ENCODE peak calls at places on chromosomes 4 and X, in ten cellular contexts. One of them, this sample, is unnamed.

GRCh38 chrX:20913760-20914159 is 460.5 kb upstream of the CNKSR2 start:
- DNase-seq in cardiac muscle cell: peak; percentile 65
- DNase-seq in brain microvascular endothelial cell: no peak
- DNase-seq in kidney epithelial cell: no peak
- DNase-seq in PC-3: peak; percentile 35
- DNase-seq in neural progenitor cell: peak; percentile 54
- DNase-seq in CD4-positive, alpha-beta memory T cell: no peak
- DNase-seq in colonic mucosa: no peak
- DNase-seq in Caco-2: peak; percentile 33
- DNase-seq in K562: no peak
- DNase-seq in this sample: peak; percentile 43

GRCh38 chrX:46574941-46575381 is 1.4 kb downstream of the CHST7 start:
- DNase-seq in cardiac muscle cell: peak; percentile 50
- DNase-seq in brain microvascular endothelial cell: no peak
- DNase-seq in kidney epithelial cell: no peak
- DNase-seq in PC-3: no peak
- DNase-seq in neural progenitor cell: peak; percentile 55
- DNase-seq in CD4-positive, alpha-beta memory T cell: peak; percentile 53
- DNase-seq in colonic mucosa: no peak
- DNase-seq in Caco-2: no peak
- DNase-seq in K562: no peak
- DNase-seq in this sample: no peak

GRCh38 chrX:133969191-133969590 is 16.2 kb downstream of the GPC3 start:
- DNase-seq in cardiac muscle cell: no peak
- DNase-seq in brain microvascular endothelial cell: no peak
- DNase-seq in kidney epithelial cell: no peak
- DNase-seq in PC-3: no peak
- DNase-seq in neural progenitor cell: peak; percentile 45
- DNase-seq in CD4-positive, alpha-beta memory T cell: no peak
- DNase-seq in colonic mucosa: no peak
- DNase-seq in Caco-2: no peak
- DNase-seq in K562: no peak
- DNase-seq in this sample: peak; percentile 98

GRCh38 chr4:22474636-22475310 is 41.1 kb downstream of the ADGRA3 start:
- DNase-seq in cardiac muscle cell: no peak
- DNase-seq in brain microvascular endothelial cell: peak; percentile 25
- DNase-seq in kidney epithelial cell: peak; percentile 16
- DNase-seq in PC-3: peak; percentile 46
- DNase-seq in neural progenitor cell: no peak
- DNase-seq in CD4-positive, alpha-beta memory T cell: no peak
- DNase-seq in colonic mucosa: no peak
- DNase-seq in Caco-2: no peak
- DNase-seq in K562: no peak
- DNase-seq in this sample: peak; percentile 64

GRCh38 chr4:3671571-3672464 is 94.4 kb upstream of the ADRA2C start:
- DNase-seq in cardiac muscle cell: no peak
- DNase-seq in brain microvascular endothelial cell: no peak
- DNase-seq in kidney epithelial cell: no peak
- DNase-seq in PC-3: peak; percentile 52
- DNase-seq in neural progenitor cell: no peak
- DNase-seq in CD4-positive, alpha-beta memory T cell: no peak
- DNase-seq in colonic mucosa: no peak
- DNase-seq in Caco-2: peak; percentile 70
- DNase-seq in K562: no peak
- DNase-seq in this sample: no peak

GRCh38 chrX:49303346-49303745 is at the start of gene GAGE10:
- DNase-seq in cardiac muscle cell: no peak
- DNase-seq in brain microvascular endothelial cell: no peak
- DNase-seq in kidney epithelial cell: no peak
- DNase-seq in PC-3: no peak
- DNase-seq in neural progenitor cell: no peak
- DNase-seq in CD4-positive, alpha-beta memory T cell: no peak
- DNase-seq in colonic mucosa: no peak
- DNase-seq in Caco-2: no peak
- DNase-seq in K562: no peak
- DNase-seq in this sample: no peak

GRCh38 chrX:118755633-118756032 is 28.2 kb downstream of the IL13RA1 start:
- DNase-seq in cardiac muscle cell: no peak
- DNase-seq in brain microvascular endothelial cell: no peak
- DNase-seq in kidney epithelial cell: no peak
- DNase-seq in PC-3: no peak
- DNase-seq in neural progenitor cell: no peak
- DNase-seq in CD4-positive, alpha-beta memory T cell: no peak
- DNase-seq in colonic mucosa: no peak
- DNase-seq in Caco-2: no peak
- DNase-seq in K562: no peak
- DNase-seq in this sample: no peak

GRCh38 chr4:84750260-84750955 is 167.5 kb downstream of the CDS1 start:
- DNase-seq in cardiac muscle cell: peak; percentile 66
- DNase-seq in brain microvascular endothelial cell: peak; percentile 7
- DNase-seq in kidney epithelial cell: peak; percentile 14
- DNase-seq in PC-3: peak; percentile 61
- DNase-seq in neural progenitor cell: peak; percentile 56
- DNase-seq in CD4-positive, alpha-beta memory T cell: peak; percentile 6
- DNase-seq in colonic mucosa: no peak
- DNase-seq in Caco-2: peak; percentile 41
- DNase-seq in K562: peak; percentile 40
- DNase-seq in this sample: no peak

GRCh38 chrX:135521405-135522131 is 1.1 kb downstream of the INTS6L start:
- DNase-seq in cardiac muscle cell: peak; percentile 85
- DNase-seq in brain microvascular endothelial cell: peak; percentile 80
- DNase-seq in kidney epithelial cell: peak; percentile 51
- DNase-seq in PC-3: peak; percentile 81
- DNase-seq in neural progenitor cell: peak; percentile 90
- DNase-seq in CD4-positive, alpha-beta memory T cell: peak; percentile 80
- DNase-seq in colonic mucosa: peak; percentile 88
- DNase-seq in Caco-2: peak; percentile 67
- DNase-seq in K562: peak; percentile 87
- DNase-seq in this sample: peak; percentile 97

GRCh38 chr4:57020467-57021101 is 41.9 kb downstream of the POLR2B start:
- DNase-seq in cardiac muscle cell: no peak
- DNase-seq in brain microvascular endothelial cell: peak; percentile 69
- DNase-seq in kidney epithelial cell: peak; percentile 54
- DNase-seq in PC-3: peak; percentile 95
- DNase-seq in neural progenitor cell: no peak
- DNase-seq in CD4-positive, alpha-beta memory T cell: no peak
- DNase-seq in colonic mucosa: no peak
- DNase-seq in Caco-2: no peak
- DNase-seq in K562: no peak
- DNase-seq in this sample: no peak

GRCh38 chrX:48753708-48754107 is 7.8 kb upstream of the GLOD5 start:
- DNase-seq in cardiac muscle cell: no peak
- DNase-seq in brain microvascular endothelial cell: no peak
- DNase-seq in kidney epithelial cell: no peak
- DNase-seq in PC-3: no peak
- DNase-seq in neural progenitor cell: no peak
- DNase-seq in CD4-positive, alpha-beta memory T cell: no peak
- DNase-seq in colonic mucosa: no peak
- DNase-seq in Caco-2: peak; percentile 23
- DNase-seq in K562: no peak
- DNase-seq in this sample: no peak

GRCh38 chr4:101282076-101282844 is 65.1 kb downstream of the PPP3CA start:
- DNase-seq in cardiac muscle cell: no peak
- DNase-seq in brain microvascular endothelial cell: no peak
- DNase-seq in kidney epithelial cell: no peak
- DNase-seq in PC-3: no peak
- DNase-seq in neural progenitor cell: no peak
- DNase-seq in CD4-positive, alpha-beta memory T cell: no peak
- DNase-seq in colonic mucosa: no peak
- DNase-seq in Caco-2: no peak
- DNase-seq in K562: no peak
- DNase-seq in this sample: no peak

GRCh38 chrX:1248381-1249061 is 20.1 kb upstream of the CSF2RA start:
- DNase-seq in cardiac muscle cell: peak; percentile 84
- DNase-seq in brain microvascular endothelial cell: no peak
- DNase-seq in kidney epithelial cell: no peak
- DNase-seq in PC-3: no peak
- DNase-seq in neural progenitor cell: peak; percentile 97
- DNase-seq in CD4-positive, alpha-beta memory T cell: no peak
- DNase-seq in colonic mucosa: no peak
- DNase-seq in Caco-2: peak; percentile 24
- DNase-seq in K562: no peak
- DNase-seq in this sample: peak; percentile 68
- H3K4me3 ChIP-seq in cardiac muscle cell: peak overlapping the region; percentile 23
- H3K4me3 ChIP-seq in brain microvascular endothelial cell: no peak overlapping the region
- H3K4me3 ChIP-seq in kidney epithelial cell: no peak overlapping the region
- H3K4me3 ChIP-seq in PC-3: no peak overlapping the region
- H3K4me3 ChIP-seq in neural progenitor cell: peak overlapping the region; percentile 43
- H3K4me3 ChIP-seq in CD4-positive, alpha-beta memory T cell: peak overlapping the region; percentile 27
- H3K4me3 ChIP-seq in colonic mucosa: no peak overlapping the region
- H3K4me3 ChIP-seq in Caco-2: peak overlapping the region; percentile 24
- H3K4me3 ChIP-seq in K562: no peak overlapping the region
- H3K4me3 ChIP-seq in this sample: no peak overlapping the region

DNA sequence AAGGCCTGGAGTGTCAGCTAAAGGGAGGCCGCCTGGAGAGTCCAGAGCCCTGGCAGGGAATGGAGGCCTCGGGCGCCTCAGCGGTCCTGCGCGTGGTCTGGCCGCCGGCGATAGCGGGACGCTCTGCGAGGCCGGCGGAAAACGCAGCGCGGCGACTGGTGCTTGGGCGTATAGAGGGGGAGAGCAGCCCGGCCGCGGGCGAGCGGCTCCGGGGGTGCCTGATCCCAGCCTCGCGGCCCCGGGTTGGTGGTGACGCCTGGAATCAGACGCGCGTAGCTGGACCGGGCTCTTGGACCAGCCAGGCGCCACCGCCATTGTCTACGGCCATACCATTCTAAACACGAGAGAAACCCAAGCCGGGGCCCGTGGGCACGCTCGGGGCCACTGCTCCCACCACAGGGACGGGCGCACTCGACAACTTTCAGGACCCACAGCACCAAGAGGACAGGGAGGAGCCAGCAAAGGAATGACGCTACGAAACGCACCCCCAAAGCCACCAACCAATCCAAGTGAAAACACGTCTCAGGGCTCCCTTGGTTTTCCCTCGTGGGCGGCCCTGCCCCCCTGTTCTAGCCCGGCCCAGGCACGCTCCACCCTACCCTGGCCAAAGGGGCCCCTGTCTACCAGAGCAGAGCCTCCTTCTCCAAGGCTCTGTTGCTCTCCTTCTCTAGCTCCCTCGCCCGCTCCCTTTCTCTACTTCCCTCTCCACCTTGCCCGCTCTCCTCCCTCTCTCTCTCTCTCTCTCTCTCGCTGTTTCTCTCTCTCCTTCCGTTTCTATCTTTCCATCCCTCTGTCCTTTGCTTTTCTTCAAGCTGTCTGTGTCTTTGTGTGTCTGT is 7.8 kb downstream of the FRG2 start:
- DNase-seq in cardiac muscle cell: no peak
- DNase-seq in brain microvascular endothelial cell: no peak
- DNase-seq in kidney epithelial cell: no peak
- DNase-seq in PC-3: no peak
- DNase-seq in neural progenitor cell: peak; percentile 46
- DNase-seq in CD4-positive, alpha-beta memory T cell: no peak
- DNase-seq in colonic mucosa: no peak
- DNase-seq in Caco-2: no peak
- DNase-seq in K562: no peak
- DNase-seq in this sample: no peak
- H3K27me3 ChIP-seq in cardiac muscle cell: peaks cover 91% of the 10 kb centered on the region
- H3K27me3 ChIP-seq in brain microvascular endothelial cell: peaks cover 48% of the 10 kb centered on the region
- H3K27me3 ChIP-seq in kidney epithelial cell: peaks cover 74% of the 10 kb centered on the region
- H3K27me3 ChIP-seq in PC-3: no peaks in the 10 kb centered on the region
- H3K27me3 ChIP-seq in neural progenitor cell: peaks cover 87% of the 10 kb centered on the region
- H3K27me3 ChIP-seq in CD4-positive, alpha-beta memory T cell: peaks cover 10% of the 10 kb centered on the region
- H3K27me3 ChIP-seq in colonic mucosa: peaks cover 40% of the 10 kb centered on the region
- H3K27me3 ChIP-seq in Caco-2: no peaks in the 10 kb centered on the region
- H3K27me3 ChIP-seq in K562: peaks cover 22% of the 10 kb centered on the region
- H3K27me3 ChIP-seq in this sample: no peaks in the 10 kb centered on the region

GRCh38 chrX:57285001-57285400 is 1.5 kb upstream of the FAAH2 start:
- DNase-seq in cardiac muscle cell: no peak
- DNase-seq in brain microvascular endothelial cell: no peak
- DNase-seq in kidney epithelial cell: no peak
- DNase-seq in PC-3: no peak
- DNase-seq in neural progenitor cell: no peak
- DNase-seq in CD4-positive, alpha-beta memory T cell: no peak
- DNase-seq in colonic mucosa: no peak
- DNase-seq in Caco-2: no peak
- DNase-seq in K562: no peak
- DNase-seq in this sample: no peak

GRCh38 chrX:57282568-57282967 is 3.9 kb upstream of the FAAH2 start:
- DNase-seq in cardiac muscle cell: no peak
- DNase-seq in brain microvascular endothelial cell: no peak
- DNase-seq in kidney epithelial cell: no peak
- DNase-seq in PC-3: peak; percentile 52
- DNase-seq in neural progenitor cell: no peak
- DNase-seq in CD4-positive, alpha-beta memory T cell: peak; percentile 42
- DNase-seq in colonic mucosa: no peak
- DNase-seq in Caco-2: no peak
- DNase-seq in K562: no peak
- DNase-seq in this sample: no peak

GRCh38 chrX:57289089-57289488 is 2.6 kb downstream of the FAAH2 start:
- DNase-seq in cardiac muscle cell: no peak
- DNase-seq in brain microvascular endothelial cell: no peak
- DNase-seq in kidney epithelial cell: no peak
- DNase-seq in PC-3: peak; percentile 49
- DNase-seq in neural progenitor cell: no peak
- DNase-seq in CD4-positive, alpha-beta memory T cell: no peak
- DNase-seq in colonic mucosa: no peak
- DNase-seq in Caco-2: no peak
- DNase-seq in K562: no peak
- DNase-seq in this sample: no peak

DNA sequence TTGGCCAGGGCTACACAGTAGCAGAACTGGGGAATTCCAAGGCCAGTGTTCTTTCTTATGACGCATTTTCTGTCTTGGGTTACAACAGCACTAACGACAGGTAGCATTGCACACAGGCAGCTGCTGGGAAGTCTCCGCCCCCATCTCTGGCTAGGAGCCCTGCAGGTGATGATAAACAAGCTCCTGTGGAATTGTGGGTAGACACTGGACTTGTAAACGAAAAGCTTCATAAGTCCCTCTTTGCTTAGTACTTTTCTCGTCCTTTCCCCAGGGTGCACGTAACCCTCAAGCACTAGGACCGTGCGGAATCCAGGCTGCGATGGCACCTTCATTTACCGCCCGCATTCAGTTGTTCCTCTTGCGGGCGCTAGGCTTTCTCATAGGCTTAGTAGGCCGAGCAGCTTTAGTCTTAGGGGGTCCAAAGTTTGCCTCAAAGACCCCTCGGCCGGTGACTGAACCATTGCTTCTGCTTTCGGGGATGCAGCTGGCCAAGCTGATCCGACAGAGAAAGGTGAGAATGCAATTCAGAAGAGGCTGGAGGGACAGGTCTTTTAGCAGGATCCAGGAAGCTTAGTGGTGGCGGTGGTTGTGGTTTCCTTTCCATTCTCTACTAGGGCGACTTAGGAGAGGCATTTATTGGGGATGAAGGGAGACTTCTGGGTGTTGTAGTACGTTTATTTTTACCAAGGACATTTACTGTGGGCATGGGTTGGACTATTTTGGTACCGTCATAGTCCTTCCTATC is at the start of gene FAAH2:
- DNase-seq in cardiac muscle cell: peak; percentile 10
- DNase-seq in brain microvascular endothelial cell: no peak
- DNase-seq in kidney epithelial cell: peak; percentile 75
- DNase-seq in PC-3: peak; percentile 87
- DNase-seq in neural progenitor cell: peak; percentile 73
- DNase-seq in CD4-positive, alpha-beta memory T cell: peak; percentile 63
- DNase-seq in colonic mucosa: peak; percentile 77
- DNase-seq in Caco-2: peak; percentile 80
- DNase-seq in K562: peak; percentile 2
- DNase-seq in this sample: no peak
- H3K4me3 ChIP-seq in cardiac muscle cell: peak within 1 kb of the TSS; percentile 33
- H3K4me3 ChIP-seq in brain microvascular endothelial cell: no peak within 1 kb of the TSS
- H3K4me3 ChIP-seq in kidney epithelial cell: peak within 1 kb of the TSS; percentile 50
- H3K4me3 ChIP-seq in PC-3: peak within 1 kb of the TSS; percentile 83
- H3K4me3 ChIP-seq in neural progenitor cell: peak within 1 kb of the TSS; percentile 61
- H3K4me3 ChIP-seq in CD4-positive, alpha-beta memory T cell: peak within 1 kb of the TSS; percentile 55
- H3K4me3 ChIP-seq in colonic mucosa: peak within 1 kb of the TSS; percentile 24
- H3K4me3 ChIP-seq in Caco-2: peak within 1 kb of the TSS; percentile 55
- H3K4me3 ChIP-seq in K562: peak within 1 kb of the TSS; percentile 22
- H3K4me3 ChIP-seq in this sample: peak within 1 kb of the TSS; percentile 25

GRCh38 chr4:4864443-4864939 is 5.0 kb downstream of the MSX1 start:
- DNase-seq in cardiac muscle cell: no peak
- DNase-seq in brain microvascular endothelial cell: no peak
- DNase-seq in kidney epithelial cell: no peak
- DNase-seq in PC-3: no peak
- DNase-seq in neural progenitor cell: peak; percentile 49
- DNase-seq in CD4-positive, alpha-beta memory T cell: no peak
- DNase-seq in colonic mucosa: no peak
- DNase-seq in Caco-2: no peak
- DNase-seq in K562: no peak
- DNase-seq in this sample: no peak
- H3K27me3 ChIP-seq in cardiac muscle cell: peaks cover 98% of the 10 kb centered on the region
- H3K27me3 ChIP-seq in brain microvascular endothelial cell: peaks cover 39% of the 10 kb centered on the region
- H3K27me3 ChIP-seq in kidney epithelial cell: peaks cover 96% of the 10 kb centered on the region
- H3K27me3 ChIP-seq in PC-3: peaks cover 19% of the 10 kb centered on the region
- H3K27me3 ChIP-seq in neural progenitor cell: peaks cover 99% of the 10 kb centered on the region
- H3K27me3 ChIP-seq in CD4-positive, alpha-beta memory T cell: peaks cover 49% of the 10 kb centered on the region
- H3K27me3 ChIP-seq in colonic mucosa: peaks cover 97% of the 10 kb centered on the region
- H3K27me3 ChIP-seq in Caco-2: no peaks in the 10 kb centered on the region
- H3K27me3 ChIP-seq in K562: peaks cover 48% of the 10 kb centered on the region
- H3K27me3 ChIP-seq in this sample: peaks cover 17% of the 10 kb centered on the region